ENCODE peak calls at places on chromosomes 1 and 21, in six cellular contexts. T is HT-29; Q is SW480; X is stimulated activated naive CD8-positive, alpha-beta T cell treated with anti-CD3 and anti-CD28 coated beads, Interleukin-15, Interleukin-2, amounts not matched to agents 100 U/mL and 50 U/mL, for 24 hours; E is Peyer's patch; B is renal cortical epithelial cell. Z is an unnamed sample.

GRCh38 chr1:86750530-86750929 is 46.2 kb downstream of the SH3GLB1 start:
- DNase-seq in B (no peak), Q (no peak), E (no peak), T (no peak), X (no peak), Z (no peak)

GRCh38 chr1:12434686-12435085 is 183.3 kb downstream of the DHRS3 start:
- DNase-seq in X (no peak), Q (no peak), E (no peak), T (no peak), B (no peak), Z (no peak)

GRCh38 chr1:177948336-177948972 is 21.4 kb downstream of the SEC16B start:
- DNase-seq in E (peak; percentile 67), Q (peak; percentile 50), X (peak; percentile 20), B (peak; percentile 61), T (peak; percentile 78), Z (peak; percentile 60)

GRCh38 chr1:162726539-162726938 is 64.0 kb upstream of the HSD17B7 start:
- DNase-seq in E (no peak), Q (no peak), B (no peak), T (no peak), X (no peak), Z (no peak)

GRCh38 chr1:88104234-88104633 is 579.8 kb upstream of the PKN2 start:
- DNase-seq in Q (no peak), T (no peak), X (no peak), B (peak; percentile 80), E (no peak), Z (no peak)

GRCh38 chr1:185680453-185680852 is 53.7 kb upstream of the HMCN1 start:
- DNase-seq in B (no peak), Q (no peak), T (no peak), E (peak; percentile 49), X (no peak), Z (no peak)

GRCh38 chr1:18998016-18998724 is 41.7 kb upstream of the IFFO2 start:
- DNase-seq in X (no peak), B (peak; percentile 88), Q (no peak), T (no peak), E (no peak), Z (no peak)

GRCh38 chr1:63674865-63675815 is 81.9 kb downstream of the PGM1 start:
- DNase-seq in T (no peak), B (peak; percentile 16), E (no peak), Q (no peak), X (no peak), Z (no peak)

GRCh38 chr21:34771512-34772028 is 102.8 kb downstream of the CLIC6 start:
- DNase-seq in X (no peak), E (no peak), Q (peak; percentile 99), B (peak; percentile 84), T (peak; percentile 35), Z (no peak)

GRCh38 chr1:1872329-1872994 is 18.4 kb downstream of the GNB1 start:
- DNase-seq in T (no peak), B (no peak), E (no peak), X (no peak), Q (no peak), Z (no peak)

GRCh38 chr1:208772891-208773290 is 528.7 kb upstream of the PLXNA2 start:
- DNase-seq in E (no peak), B (no peak), T (no peak), Q (no peak), X (no peak), Z (no peak)

GRCh38 chr1:158147396-158148353 is 33.0 kb upstream of the CD1D start:
- DNase-seq in E (no peak), Q (no peak), X (no peak), T (no peak), B (peak; percentile 54), Z (no peak)

GRCh38 chr1:76269175-76269574 is 194.6 kb downstream of the ST6GALNAC3 start:
- DNase-seq in B (peak; percentile 40), X (no peak), E (no peak), Q (peak; percentile 34), T (no peak), Z (no peak)

GRCh38 chr1:41331546-41331917 is 29.7 kb upstream of the FOXO6 start:
- DNase-seq in E (no peak), X (no peak), T (no peak), Q (no peak), B (no peak), Z (no peak)

Z was measured in colonic mucosa.